ENCODE peak calls at places on chromosomes 3 and 15, in ten cellular contexts. One of them, this sample, is unnamed. For H3K9me3, the result is how much of the 10 kb centered on the place peaks cover.

GRCh38 chr3:71585126-71585525 is 1.6 kb upstream of the FOXP1 start:
- DNase-seq in CD8-positive, alpha-beta T cell: no peak
- DNase-seq in Panc1: no peak
- DNase-seq in H9: no peak
- DNase-seq in uterus: no peak
- DNase-seq in ovary: no peak
- DNase-seq in cardiac muscle cell: no peak
- DNase-seq in DND-41: peak
- DNase-seq in left ventricle myocardium inferior: no peak
- DNase-seq in PC-9: no peak
- DNase-seq in this sample: no peak

GRCh38 chr3:36868614-36869436 is 76.0 kb downstream of the TRANK1 start:
- DNase-seq in PC-9: peak
- DNase-seq in H9: peak
- DNase-seq in DND-41: peak
- DNase-seq in left ventricle myocardium inferior: no peak
- DNase-seq in Panc1: peak
- DNase-seq in uterus: peak
- DNase-seq in cardiac muscle cell: peak
- DNase-seq in ovary: peak
- DNase-seq in CD8-positive, alpha-beta T cell: no peak
- DNase-seq in this sample: peak

GRCh38 chr3:53191836-53192480 is 30.9 kb downstream of the PRKCD start:
- DNase-seq in cardiac muscle cell: no peak
- DNase-seq in H9: no peak
- DNase-seq in CD8-positive, alpha-beta T cell: no peak
- DNase-seq in DND-41: no peak
- DNase-seq in PC-9: no peak
- DNase-seq in left ventricle myocardium inferior: no peak
- DNase-seq in Panc1: no peak
- DNase-seq in uterus: no peak
- DNase-seq in ovary: no peak
- DNase-seq in this sample: no peak

GRCh38 chr3:179452166-179452544 is 885 bp upstream of the GNB4 start:
- DNase-seq in uterus: no peak
- DNase-seq in PC-9: no peak
- DNase-seq in Panc1: no peak
- DNase-seq in left ventricle myocardium inferior: no peak
- DNase-seq in CD8-positive, alpha-beta T cell: no peak
- DNase-seq in DND-41: no peak
- DNase-seq in cardiac muscle cell: peak
- DNase-seq in ovary: no peak
- DNase-seq in H9: no peak
- DNase-seq in this sample: no peak

GRCh38 chr15:89332446-89332845 is 2.2 kb downstream of the POLG start:
- DNase-seq in DND-41: peak
- DNase-seq in Panc1: no peak
- DNase-seq in PC-9: no peak
- DNase-seq in left ventricle myocardium inferior: no peak
- DNase-seq in ovary: no peak
- DNase-seq in H9: peak
- DNase-seq in cardiac muscle cell: peak
- DNase-seq in uterus: no peak
- DNase-seq in CD8-positive, alpha-beta T cell: no peak
- DNase-seq in this sample: no peak

GRCh38 chr15:51796777-51797474 is 32.5 kb upstream of the TMOD3 start:
- DNase-seq in ovary: no peak
- DNase-seq in uterus: no peak
- DNase-seq in cardiac muscle cell: no peak
- DNase-seq in PC-9: peak
- DNase-seq in H9: no peak
- DNase-seq in DND-41: no peak
- DNase-seq in left ventricle myocardium inferior: no peak
- DNase-seq in CD8-positive, alpha-beta T cell: no peak
- DNase-seq in Panc1: no peak
- DNase-seq in this sample: no peak

GRCh38 chr3:172659246-172660002 is 51.4 kb downstream of the NCEH1 start:
- DNase-seq in Panc1: peak
- DNase-seq in uterus: no peak
- DNase-seq in ovary: no peak
- DNase-seq in CD8-positive, alpha-beta T cell: no peak
- DNase-seq in H9: no peak
- DNase-seq in cardiac muscle cell: no peak
- DNase-seq in PC-9: peak
- DNase-seq in DND-41: no peak
- DNase-seq in left ventricle myocardium inferior: no peak
- DNase-seq in this sample: no peak

GRCh38 chr3:142586803-142587406 is 8.4 kb upstream of the ATR start:
- DNase-seq in ovary: no peak
- DNase-seq in CD8-positive, alpha-beta T cell: no peak
- DNase-seq in H9: peak
- DNase-seq in Panc1: peak
- DNase-seq in left ventricle myocardium inferior: no peak
- DNase-seq in PC-9: peak
- DNase-seq in DND-41: peak
- DNase-seq in uterus: peak
- DNase-seq in cardiac muscle cell: peak
- DNase-seq in this sample: no peak

GRCh38 chr15:49985463-49985862 is 133.6 kb downstream of the ATP8B4 start:
- DNase-seq in Panc1: no peak
- DNase-seq in left ventricle myocardium inferior: no peak
- DNase-seq in uterus: no peak
- DNase-seq in cardiac muscle cell: no peak
- DNase-seq in PC-9: no peak
- DNase-seq in CD8-positive, alpha-beta T cell: no peak
- DNase-seq in H9: no peak
- DNase-seq in ovary: no peak
- DNase-seq in DND-41: no peak
- DNase-seq in this sample: no peak

GRCh38 chr3:12961726-12962036 is 111.5 kb downstream of the IQSEC1 start:
- DNase-seq in H9: no peak
- DNase-seq in PC-9: no peak
- DNase-seq in Panc1: no peak
- DNase-seq in DND-41: no peak
- DNase-seq in uterus: no peak
- DNase-seq in cardiac muscle cell: no peak
- DNase-seq in left ventricle myocardium inferior: no peak
- DNase-seq in ovary: no peak
- DNase-seq in CD8-positive, alpha-beta T cell: no peak
- DNase-seq in this sample: no peak

GRCh38 chr3:46898321-46899150 is 21.0 kb downstream of the PTH1R start:
- DNase-seq in left ventricle myocardium inferior: peak
- DNase-seq in CD8-positive, alpha-beta T cell: no peak
- DNase-seq in ovary: no peak
- DNase-seq in PC-9: no peak
- DNase-seq in DND-41: no peak
- DNase-seq in cardiac muscle cell: no peak
- DNase-seq in Panc1: no peak
- DNase-seq in H9: no peak
- DNase-seq in uterus: no peak
- DNase-seq in this sample: no peak

GRCh38 chr3:39207361-39208192 is 15.2 kb upstream of the XIRP1 start:
- DNase-seq in uterus: no peak
- DNase-seq in CD8-positive, alpha-beta T cell: no peak
- DNase-seq in Panc1: no peak
- DNase-seq in ovary: no peak
- DNase-seq in DND-41: no peak
- DNase-seq in cardiac muscle cell: no peak
- DNase-seq in H9: no peak
- DNase-seq in PC-9: no peak
- DNase-seq in left ventricle myocardium inferior: no peak
- DNase-seq in this sample: no peak

GRCh38 chr3:113054552-113054951 is 63.8 kb downstream of the GTPBP8 start:
- DNase-seq in PC-9: no peak
- DNase-seq in left ventricle myocardium inferior: no peak
- DNase-seq in CD8-positive, alpha-beta T cell: no peak
- DNase-seq in Panc1: no peak
- DNase-seq in DND-41: no peak
- DNase-seq in H9: no peak
- DNase-seq in uterus: no peak
- DNase-seq in cardiac muscle cell: peak
- DNase-seq in ovary: no peak
- DNase-seq in this sample: no peak

GRCh38 chr15:58037902-58038301 is 27.6 kb downstream of the ALDH1A2 start:
- DNase-seq in Panc1: no peak
- DNase-seq in uterus: no peak
- DNase-seq in cardiac muscle cell: no peak
- DNase-seq in H9: no peak
- DNase-seq in DND-41: no peak
- DNase-seq in left ventricle myocardium inferior: no peak
- DNase-seq in ovary: no peak
- DNase-seq in PC-9: no peak
- DNase-seq in CD8-positive, alpha-beta T cell: no peak
- DNase-seq in this sample: no peak
- H3K27ac ChIP-seq in Panc1: no peak
- H3K27ac ChIP-seq in uterus: peak
- H3K27ac ChIP-seq in cardiac muscle cell: no peak
- H3K27ac ChIP-seq in H9: no peak
- H3K27ac ChIP-seq in DND-41: no peak
- H3K27ac ChIP-seq in left ventricle myocardium inferior: peak
- H3K27ac ChIP-seq in ovary: no peak
- H3K27ac ChIP-seq in PC-9: no peak
- H3K27ac ChIP-seq in CD8-positive, alpha-beta T cell: no peak
- H3K27ac ChIP-seq in this sample: no peak

DNA sequence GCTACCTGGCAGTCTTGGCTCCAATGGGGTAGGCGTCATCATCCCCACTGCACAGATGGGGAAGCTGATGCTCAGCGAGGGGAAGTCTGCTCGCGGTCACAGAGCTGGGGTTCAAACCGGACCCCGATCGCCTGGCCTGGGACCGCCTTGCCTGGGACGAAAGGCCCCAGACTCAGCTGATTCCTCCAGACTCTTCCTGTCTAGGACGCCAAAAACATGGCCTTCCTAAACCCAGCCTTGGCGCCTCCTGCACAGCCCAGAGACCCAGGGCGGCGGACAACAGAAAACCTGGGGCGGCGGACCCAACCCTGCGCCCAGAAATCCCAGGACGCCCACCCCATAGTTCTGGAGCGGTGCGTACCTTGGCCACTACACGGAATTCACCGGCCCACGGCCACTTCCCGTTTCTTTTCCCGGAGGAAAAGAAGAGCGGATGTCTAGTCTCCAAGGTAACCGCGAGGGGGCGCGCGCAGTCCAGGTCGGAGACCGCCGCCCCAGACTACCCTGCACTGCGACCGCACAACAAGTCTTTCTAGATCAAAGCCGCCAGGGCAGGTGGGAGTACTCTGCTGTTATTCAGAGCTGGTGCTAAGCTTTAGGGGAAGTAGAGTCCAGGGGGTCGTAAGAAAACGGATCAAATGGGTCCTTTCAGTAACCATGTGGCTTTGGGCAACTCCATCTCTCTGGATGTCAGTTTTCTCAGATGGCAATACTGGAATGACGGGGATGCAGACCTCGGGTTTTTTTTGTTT is 4.9 kb upstream of the IL17RD start:
- DNase-seq in CD8-positive, alpha-beta T cell: peak
- DNase-seq in H9: peak
- DNase-seq in cardiac muscle cell: peak
- DNase-seq in left ventricle myocardium inferior: peak
- DNase-seq in PC-9: peak
- DNase-seq in Panc1: peak
- DNase-seq in ovary: peak
- DNase-seq in uterus: peak
- DNase-seq in DND-41: peak
- DNase-seq in this sample: peak
- TF ChIP-seq CTCF in CD8-positive, alpha-beta T cell: peak
- TF ChIP-seq CTCF in H9: peak
- TF ChIP-seq CTCF in cardiac muscle cell: peak
- TF ChIP-seq CTCF in left ventricle myocardium inferior: peak
- TF ChIP-seq CTCF in PC-9: peak
- TF ChIP-seq CTCF in Panc1: peak
- TF ChIP-seq CTCF in ovary: peak
- TF ChIP-seq CTCF in uterus: peak
- TF ChIP-seq CTCF in DND-41: peak
- TF ChIP-seq CTCF in this sample: peak

GRCh38 chr15:26807517-26808427 is 34.9 kb upstream of the GABRB3 start:
- DNase-seq in uterus: no peak
- DNase-seq in DND-41: no peak
- DNase-seq in PC-9: no peak
- DNase-seq in H9: no peak
- DNase-seq in cardiac muscle cell: no peak
- DNase-seq in ovary: no peak
- DNase-seq in left ventricle myocardium inferior: no peak
- DNase-seq in Panc1: no peak
- DNase-seq in CD8-positive, alpha-beta T cell: no peak
- DNase-seq in this sample: no peak
- H3K9me3 ChIP-seq in uterus: under half
- H3K9me3 ChIP-seq in DND-41: under half
- H3K9me3 ChIP-seq in PC-9: under half
- H3K9me3 ChIP-seq in H9: under half
- H3K9me3 ChIP-seq in cardiac muscle cell: under half
- H3K9me3 ChIP-seq in ovary: under half
- H3K9me3 ChIP-seq in left ventricle myocardium inferior: under half
- H3K9me3 ChIP-seq in Panc1: under half
- H3K9me3 ChIP-seq in CD8-positive, alpha-beta T cell: under half
- H3K9me3 ChIP-seq in this sample: under half

GRCh38 chr15:83547168-83547567 is 100.0 kb downstream of the SH3GL3 start:
- DNase-seq in DND-41: no peak
- DNase-seq in H9: no peak
- DNase-seq in Panc1: no peak
- DNase-seq in left ventricle myocardium inferior: no peak
- DNase-seq in cardiac muscle cell: no peak
- DNase-seq in CD8-positive, alpha-beta T cell: no peak
- DNase-seq in PC-9: no peak
- DNase-seq in uterus: no peak
- DNase-seq in ovary: no peak
- DNase-seq in this sample: no peak

GRCh38 chr15:83549563-83549962 is 102.4 kb downstream of the SH3GL3 start:
- DNase-seq in H9: no peak
- DNase-seq in uterus: no peak
- DNase-seq in PC-9: no peak
- DNase-seq in ovary: no peak
- DNase-seq in CD8-positive, alpha-beta T cell: no peak
- DNase-seq in DND-41: no peak
- DNase-seq in Panc1: no peak
- DNase-seq in cardiac muscle cell: peak
- DNase-seq in left ventricle myocardium inferior: no peak
- DNase-seq in this sample: no peak

DNA sequence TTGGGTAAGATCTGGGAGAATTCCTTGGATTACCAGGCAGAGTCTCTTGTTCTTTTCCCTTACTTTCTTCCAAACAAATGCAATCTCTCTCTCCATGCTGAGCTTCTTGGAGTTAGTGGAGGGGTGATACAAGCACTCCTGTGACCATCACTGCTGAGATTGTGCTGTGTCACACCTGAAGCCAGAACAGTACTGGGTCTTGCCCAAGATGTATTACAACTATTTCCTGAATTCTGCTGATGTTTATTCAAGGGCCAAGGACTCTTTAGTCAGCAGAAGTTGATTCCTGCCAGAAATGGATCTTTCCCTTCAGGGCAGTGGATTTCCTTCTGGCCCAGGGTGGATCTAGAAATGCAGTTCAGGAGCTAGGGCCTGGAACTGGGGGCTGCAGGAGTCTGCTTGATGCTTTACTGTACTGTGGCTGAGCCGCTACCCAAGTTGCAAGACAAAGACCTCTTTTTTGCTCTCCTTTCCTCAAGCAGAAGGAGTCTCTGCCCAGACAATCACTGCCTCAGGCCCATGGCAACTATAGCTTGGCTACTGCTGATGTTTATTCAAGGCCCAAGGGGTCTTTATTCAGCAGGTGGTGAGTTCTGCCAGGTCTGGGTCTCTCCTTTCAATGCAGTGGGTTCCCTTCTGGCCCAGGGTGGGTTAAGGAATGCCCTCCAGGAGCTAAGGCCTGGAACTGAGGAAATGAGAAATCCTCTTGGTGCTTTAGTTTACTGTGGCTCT is 98.8 kb downstream of the SH3GL3 start:
- DNase-seq in CD8-positive, alpha-beta T cell: no peak
- DNase-seq in uterus: no peak
- DNase-seq in ovary: no peak
- DNase-seq in DND-41: no peak
- DNase-seq in left ventricle myocardium inferior: no peak
- DNase-seq in cardiac muscle cell: no peak
- DNase-seq in Panc1: no peak
- DNase-seq in PC-9: no peak
- DNase-seq in H9: no peak
- DNase-seq in this sample: no peak
- H3K27ac ChIP-seq in CD8-positive, alpha-beta T cell: no peak
- H3K27ac ChIP-seq in uterus: no peak
- H3K27ac ChIP-seq in ovary: no peak
- H3K27ac ChIP-seq in DND-41: no peak
- H3K27ac ChIP-seq in left ventricle myocardium inferior: no peak
- H3K27ac ChIP-seq in cardiac muscle cell: no peak
- H3K27ac ChIP-seq in Panc1: no peak
- H3K27ac ChIP-seq in PC-9: no peak
- H3K27ac ChIP-seq in H9: no peak
- H3K27ac ChIP-seq in this sample: no peak